ENCODE peak calls at places on chromosomes 1 and 21, in six cellular contexts. S is GM12865; L is stimulated activated CD8-positive, alpha-beta memory T cell treated with anti-CD3 and anti-CD28 coated beads, Interleukin-2, amount 100 ng/mL, for 1 hour; U is pulmonary artery endothelial cell; I is cerebellar cortex; Z is mesendoderm. B is an unnamed sample.
A peak's percentile ranks its signal among the peaks of the same experiment; 100 is the strongest.

GRCh38 chr1:42777860-42778259 is 6.9 kb upstream of the TMEM269 start:
- DNase-seq in U (no peak), S (peak; percentile 42), Z (peak; percentile 61), L (no peak), I (peak; percentile 57), B (no peak)

GRCh38 chr1:96979869-96980268 is 258.3 kb downstream of the PTBP2 start:
- DNase-seq in S (no peak), L (no peak), I (no peak), Z (no peak), U (no peak), B (no peak)

GRCh38 chr1:176058686-176059085 is 148.4 kb downstream of the COP1 start:
- DNase-seq in Z (peak; percentile 53), L (no peak), U (no peak), S (no peak), I (no peak), B (no peak)

GRCh38 chr1:109632671-109633346 is 13.2 kb downstream of the AMPD2 start:
- DNase-seq in Z (no peak), I (no peak), U (no peak), S (no peak), L (no peak), B (peak; percentile 39)

GRCh38 chr1:10185759-10186158 is 24.6 kb upstream of the KIF1B start:
- DNase-seq in L (no peak), U (no peak), Z (no peak), S (no peak), I (no peak), B (no peak)

GRCh38 chr1:85330711-85331290 is 54.4 kb upstream of the BCL10 start:
- DNase-seq in L (no peak), U (peak; percentile 97), Z (peak; percentile 52), I (no peak), S (peak; percentile 47), B (no peak)

GRCh38 chr21:33824156-33824941 is 91.3 kb downstream of the ATP5PO start:
- DNase-seq in L (no peak), Z (no peak), S (no peak), U (no peak), I (peak; percentile 44), B (no peak)

GRCh38 chr21:35359076-35359475 is 310.0 kb upstream of the RUNX1 start:
- DNase-seq in Z (no peak), I (no peak), L (no peak), S (no peak), U (no peak), B (no peak)

GRCh38 chr1:196193891-196194559 is 414.2 kb downstream of the KCNT2 start:
- DNase-seq in L (no peak), S (no peak), U (no peak), I (no peak), Z (no peak), B (no peak)

GRCh38 chr1:92831762-92832536 is at the start of gene RPL5:
- DNase-seq in U (peak; percentile 89), S (peak; percentile 99), L (peak; percentile 93), I (peak; percentile 97), Z (peak; percentile 98), B (peak; percentile 98)

GRCh38 chr1:222104661-222105392 is 362.9 kb upstream of the DUSP10 start:
- DNase-seq in L (no peak), U (no peak), S (no peak), I (no peak), Z (no peak), B (no peak)

B was measured in left lobe of liver.